ENCODE peak calls at places on chromosomes 6 and 20, in six cellular contexts. W is spleen, G is astrocyte of the cerebellum, U is RPMI8226, R is Kasumi-1, Y is GM04504. F is an unnamed sample.
A peak's percentile ranks its signal among the peaks of the same experiment; 100 is the strongest.

GRCh38 chr6:50849016-50849748 is 30.5 kb downstream of the TFAP2B start:
- DNase-seq in R (no peak), U (no peak), W (no peak), G (no peak), Y (no peak), F (no peak)

GRCh38 chr6:112434896-112435295 is 87.8 kb downstream of the RFPL4B start:
- DNase-seq in W (no peak), G (no peak), Y (no peak), U (no peak), R (no peak), F (no peak)

GRCh38 chr6:133079901-133080300 is 161.3 kb upstream of the EYA4 start:
- DNase-seq in W (no peak), U (no peak), G (no peak), Y (no peak), R (no peak), F (no peak)

GRCh38 chr6:19297880-19298279 is 539.3 kb upstream of the ID4 start:
- DNase-seq in U (no peak), G (no peak), W (no peak), Y (no peak), R (no peak), F (no peak)

GRCh38 chr6:16496982-16497823 is 258.8 kb downstream of the GMPR start:
- DNase-seq in G (no peak), U (no peak), W (no peak), R (no peak), Y (no peak), F (no peak)

GRCh38 chr6:20409427-20409971 is 7.8 kb downstream of the E2F3 start:
- DNase-seq in U (peak; percentile 52), R (peak; percentile 49), G (no peak), Y (no peak), W (no peak), F (no peak)

GRCh38 chr20:55881204-55881603 is 124.1 kb downstream of the CBLN4 start:
- DNase-seq in U (no peak), W (no peak), Y (no peak), R (no peak), G (no peak), F (no peak)

GRCh38 chr20:17530716-17531536 is at the start of gene BFSP1:
- DNase-seq in W (peak; percentile 82), R (peak; percentile 36), G (no peak), U (peak; percentile 74), Y (no peak), F (peak; percentile 39)

GRCh38 chr6:11413728-11414127 is 123.8 kb upstream of the TMEM170B start:
- DNase-seq in Y (no peak), U (no peak), W (no peak), G (no peak), R (no peak), F (no peak)

GRCh38 chr20:830011-830521 is 3.4 kb upstream of the FAM110A start:
- DNase-seq in R (no peak), G (no peak), U (no peak), W (no peak), Y (peak; percentile 84), F (no peak)

GRCh38 chr20:62395311-62396242 is 8.7 kb downstream of the RPS21 start:
- DNase-seq in W (no peak), R (no peak), Y (no peak), G (no peak), U (no peak), F (no peak)

GRCh38 chr6:22877946-22878705 is 308.8 kb downstream of the HDGFL1 start:
- DNase-seq in W (no peak), U (no peak), Y (no peak), R (no peak), G (peak; percentile 90), F (peak; percentile 35)

GRCh38 chr20:21342656-21343345 is 39.7 kb downstream of the XRN2 start:
- DNase-seq in Y (no peak), R (no peak), G (no peak), U (no peak), W (no peak), F (no peak)

GRCh38 chr6:139557547-139557946 is 183.1 kb upstream of the CITED2 start:
- DNase-seq in G (no peak), W (no peak), Y (no peak), U (no peak), R (no peak), F (no peak)

GRCh38 chr6:41201784-41202181 is 834 bp upstream of the TREML2 start:
- DNase-seq in Y (no peak), W (peak; percentile 83), G (no peak), R (no peak), U (no peak), F (no peak)

GRCh38 chr6:21665101-21665435 is 71.5 kb downstream of the SOX4 start:
- DNase-seq in Y (no peak), R (no peak), U (no peak), G (no peak), W (no peak), F (no peak)

GRCh38 chr20:64159711-64160110 is 4.5 kb upstream of the MYT1 start:
- DNase-seq in W (no peak), Y (no peak), R (no peak), U (no peak), G (no peak), F (no peak)

GRCh38 chr6:82067021-82067420 is 180.5 kb downstream of the IBTK start:
- DNase-seq in R (peak; percentile 26), U (no peak), W (no peak), G (no peak), Y (no peak), F (no peak)

GRCh38 chr20:14344746-14345145 is 7.3 kb upstream of the FLRT3 start:
- DNase-seq in W (no peak), G (no peak), U (no peak), R (no peak), Y (no peak), F (no peak)

GRCh38 chr6:147873826-147874225 is 365.3 kb downstream of the SAMD5 start:
- DNase-seq in R (no peak), W (no peak), U (no peak), Y (no peak), G (no peak), F (no peak)

GRCh38 chr20:34385464-34385863 is 22.4 kb downstream of the ITCH start:
- DNase-seq in Y (no peak), R (peak; percentile 72), W (no peak), G (no peak), U (no peak), F (no peak)

GRCh38 chr6:142372348-142372747 is 70.5 kb downstream of the ADGRG6 start:
- DNase-seq in R (no peak), U (no peak), W (no peak), G (no peak), Y (no peak), F (no peak)

GRCh38 chr20:4905612-4906011 is 95.7 kb downstream of the SLC23A2 start:
- DNase-seq in G (no peak), W (no peak), U (no peak), R (no peak), Y (no peak), F (no peak)

GRCh38 chr6:30707281-30707850 is 9.7 kb downstream of the MDC1 start:
- DNase-seq in Y (no peak), G (no peak), R (no peak), W (peak; percentile 37), U (peak; percentile 81), F (no peak)

GRCh38 chr6:15870354-15871043 is 207.7 kb upstream of the DTNBP1 start:
- DNase-seq in G (no peak), U (no peak), W (no peak), Y (no peak), R (peak; percentile 12), F (no peak)

GRCh38 chr6:111759836-111760785 is 113.1 kb downstream of the FYN start:
- DNase-seq in U (no peak), R (no peak), Y (peak; percentile 67), W (no peak), G (peak; percentile 57), F (peak; percentile 71)

GRCh38 chr6:166439366-166440091 is 56.8 kb upstream of the MPC1 start:
- DNase-seq in Y (no peak), W (no peak), R (peak; percentile 69), U (no peak), G (no peak), F (no peak)

GRCh38 chr6:111976169-111976568 is 77.7 kb upstream of the CCN6 start:
- DNase-seq in Y (no peak), W (no peak), R (no peak), U (no peak), G (no peak), F (no peak)

GRCh38 chr6:71321344-71321743 is 32.7 kb downstream of the OGFRL1 start:
- DNase-seq in U (no peak), Y (no peak), R (no peak), G (no peak), W (no peak), F (no peak)

GRCh38 chr20:32441638-32442037 is 83.5 kb downstream of the ASXL1 start:
- DNase-seq in G (no peak), W (no peak), U (no peak), R (no peak), Y (no peak), F (no peak)

F was measured in fibroblast of the conjunctiva.